ENCODE peak calls at places on chromosome 21, in six cellular contexts. A, L, P, D, N and U are unnamed samples.

GRCh38 chr21:43975469-43976098 is 36.5 kb upstream of the TRAPPC10 start:
- DNase-seq in P (peak), D (peak), N (peak), A (no peak), L (peak), U (peak)

GRCh38 chr21:17513214-17514123 is 626 bp downstream of the CXADR start:
- DNase-seq in D (peak), P (no peak), N (peak), A (no peak), L (no peak), U (peak)

GRCh38 chr21:41864311-41865001 is 14.7 kb downstream of the PRDM15 start:
- DNase-seq in L (no peak), A (no peak), P (no peak), N (no peak), D (no peak), U (no peak)

GRCh38 chr21:44507673-44508425 is 32.1 kb downstream of the KRTAP10-1 start:
- DNase-seq in N (peak), P (no peak), L (no peak), A (no peak), D (no peak), U (no peak)

GRCh38 chr21:41823166-41823565 is 56.0 kb downstream of the PRDM15 start:
- DNase-seq in P (no peak), N (no peak), D (peak), L (no peak), A (no peak), U (no peak)

GRCh38 chr21:39655589-39655988 is 42.8 kb downstream of the B3GALT5 start:
- DNase-seq in P (no peak), D (no peak), A (no peak), N (no peak), L (no peak), U (no peak)

GRCh38 chr21:43609501-43610340 is 49.6 kb downstream of the HSF2BP start:
- DNase-seq in A (no peak), L (no peak), N (no peak), D (peak), P (no peak), U (no peak)

GRCh38 chr21:44901391-44902074 is 19.2 kb downstream of the ITGB2 start:
- DNase-seq in D (peak), L (no peak), N (peak), A (no peak), P (no peak), U (no peak)

GRCh38 chr21:29403291-29403690 is 104.6 kb downstream of the BACH1 start:
- DNase-seq in D (no peak), L (no peak), N (no peak), P (no peak), A (no peak), U (no peak)

GRCh38 chr21:46142581-46143473 is 12.6 kb downstream of the FTCD start:
- DNase-seq in A (no peak), L (no peak), D (no peak), N (no peak), P (no peak), U (no peak)